ENCODE peak calls at places on chromosomes 7 and 10, in nine cellular contexts. J is Peyer's patch; E is OCI-LY7; L is mesendoderm; C is psoas muscle; H is CD4-positive, alpha-beta memory T cell; M is aorta; X is heart right ventricle; Q is iPS DF 6.9. Z is an unnamed sample. For H3K4me1, the result is how much of the 10 kb centered on the place peaks cover.

GRCh38 chr10:61895898-61896605 is 5.4 kb upstream of the ARID5B start:
- DNase-seq in J (no peak), E (no peak), L (no peak), C (no peak), H (no peak), M (no peak), X (no peak), Q (no peak), Z (no peak)

GRCh38 chr10:63199716-63200115 is 66.6 kb downstream of the NRBF2 start:
- DNase-seq in J (no peak), E (no peak), L (peak), C (no peak), H (no peak), M (no peak), X (no peak), Q (no peak), Z (no peak)

GRCh38 chr10:93701903-93702277 is 502 bp downstream of the FRA10AC1 start:
- DNase-seq in J (no peak), E (no peak), L (no peak), C (no peak), H (no peak), M (no peak), X (no peak), Q (no peak), Z (no peak)

GRCh38 chr7:479115-479947 is 40.3 kb downstream of the PDGFA start:
- DNase-seq in J (no peak), E (no peak), L (no peak), C (peak), H (no peak), M (peak), X (no peak), Q (no peak), Z (no peak)

GRCh38 chr10:98041352-98042043 is 11.1 kb upstream of the CRTAC1 start:
- DNase-seq in J (peak), E (peak), L (peak), C (peak), H (peak), M (peak), X (peak), Q (no peak), Z (peak)

GRCh38 chr7:27814054-27814453 is 74.1 kb downstream of the TAX1BP1 start:
- DNase-seq in J (no peak), E (no peak), L (no peak), C (no peak), H (no peak), M (no peak), X (no peak), Q (no peak), Z (no peak)

GRCh38 chr7:140857048-140857447 is 67.7 kb downstream of the BRAF start:
- DNase-seq in J (no peak), E (no peak), L (no peak), C (no peak), H (no peak), M (no peak), X (no peak), Q (no peak), Z (no peak)

GRCh38 chr10:25174461-25175230 is at the start of gene GPR158:
- DNase-seq in J (no peak), E (no peak), L (peak), C (peak), H (peak), M (peak), X (peak), Q (peak), Z (peak)

GRCh38 chr10:97943294-97943693 is 87.1 kb downstream of the CRTAC1 start:
- DNase-seq in J (no peak), E (no peak), L (no peak), C (no peak), H (no peak), M (no peak), X (no peak), Q (no peak), Z (no peak)

GRCh38 chr10:69327463-69328345 is 49.4 kb downstream of the HK1 start:
- DNase-seq in J (peak), E (no peak), L (no peak), C (peak), H (peak), M (peak), X (peak), Q (no peak), Z (peak)

GRCh38 chr10:69328346-69328687 is 50.0 kb downstream of the HK1 start:
- DNase-seq in J (no peak), E (no peak), L (no peak), C (no peak), H (no peak), M (no peak), X (no peak), Q (no peak), Z (no peak)

GRCh38 chr10:69329721-69330178 is 51.5 kb downstream of the HK1 start:
- DNase-seq in J (no peak), E (no peak), L (peak), C (no peak), H (no peak), M (no peak), X (no peak), Q (peak), Z (no peak)

GRCh38 chr10:69324583-69324982 is 46.3 kb downstream of the HK1 start:
- DNase-seq in J (no peak), E (no peak), L (no peak), C (no peak), H (no peak), M (no peak), X (no peak), Q (no peak), Z (no peak)

GRCh38 chr10:69326692-69327091 is 48.4 kb downstream of the HK1 start:
- DNase-seq in J (no peak), E (no peak), L (no peak), C (no peak), H (no peak), M (no peak), X (no peak), Q (no peak), Z (no peak)
- H3K4me3 ChIP-seq in J (no peak), E (no peak), L (no peak), C (peak), H (no peak), M (no peak), X (no peak), Q (no peak), Z (no peak)

GRCh38 chr10:79047875-79048638 is 20.7 kb upstream of the ZMIZ1 start:
- DNase-seq in J (peak), E (no peak), L (peak), C (no peak), H (peak), M (peak), X (no peak), Q (no peak), Z (no peak)
- H3K4me1 ChIP-seq in J (under half), E (under half), L (under half), C (under half), H (half or more), M (under half), X (under half), Q (under half), Z (under half)

DNA sequence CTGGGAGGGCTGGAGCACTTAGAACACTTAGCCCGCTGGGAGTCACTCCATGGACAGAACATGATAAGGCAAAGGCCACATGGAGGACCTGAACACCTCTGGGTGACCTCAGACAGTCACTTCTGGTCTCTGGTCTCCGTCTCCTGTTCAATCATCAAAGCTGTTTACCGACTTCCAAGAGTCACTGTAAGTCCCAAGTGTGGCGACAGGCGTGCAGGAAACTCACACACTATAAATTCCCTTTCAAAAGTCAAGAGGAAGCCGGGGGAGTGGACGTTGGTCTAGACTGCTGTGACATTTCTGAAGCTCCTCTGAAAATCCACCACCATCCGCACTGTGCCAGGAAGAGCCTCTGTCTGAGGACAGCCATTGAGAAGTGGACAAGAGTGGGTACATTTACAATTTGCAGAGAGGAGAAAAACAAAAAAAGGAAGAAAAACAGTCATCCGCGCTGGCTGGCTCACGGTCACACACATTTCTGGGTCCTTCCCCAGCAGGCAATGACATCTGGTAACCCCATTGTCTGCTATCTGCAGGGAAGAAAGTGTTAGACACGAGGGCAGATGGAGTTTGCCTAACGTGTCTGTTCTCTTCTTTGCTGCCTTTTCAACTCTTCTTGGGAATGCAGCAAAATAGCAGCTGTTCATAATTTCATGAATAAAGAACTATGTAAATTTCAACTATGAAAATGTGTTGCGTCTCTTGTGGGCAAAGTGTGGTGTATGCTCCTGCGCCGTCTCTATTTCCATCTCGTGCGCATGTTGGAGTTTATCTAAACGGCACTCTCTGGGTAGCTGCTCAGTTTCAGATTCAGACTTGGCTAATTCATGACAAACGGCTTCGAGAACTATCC is 32.9 kb upstream of the CUX1 start:
- DNase-seq in J (no peak), E (no peak), L (no peak), C (no peak), H (no peak), M (no peak), X (peak), Q (no peak), Z (no peak)
- H3K4me3 ChIP-seq in J (no peak), E (no peak), L (no peak), C (no peak), H (no peak), M (no peak), X (peak), Q (no peak), Z (no peak)

DNA sequence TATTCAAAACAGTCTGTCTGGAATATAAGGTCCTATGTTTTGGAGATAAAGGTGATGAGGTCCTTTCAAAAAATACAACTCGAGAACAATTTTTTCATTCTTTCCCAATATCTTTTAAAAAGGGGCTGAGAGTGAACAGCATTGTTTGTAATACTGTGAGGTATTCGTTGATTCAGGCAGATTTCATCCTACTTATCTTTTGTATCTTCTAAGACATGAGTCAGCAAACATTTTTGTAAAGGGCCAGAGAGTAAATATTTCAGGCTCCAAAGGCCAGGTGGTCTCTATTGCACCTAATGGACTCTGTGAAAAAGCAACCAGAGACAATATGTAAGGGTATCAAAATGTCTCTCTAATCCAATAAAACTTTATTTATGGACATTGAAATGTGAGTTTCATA is 8.1 kb upstream of the ANK3 start:
- DNase-seq in J (no peak), E (no peak), L (peak), C (no peak), H (no peak), M (no peak), X (no peak), Q (no peak), Z (no peak)
- H3K4me1 ChIP-seq in J (under half), E (under half), L (under half), C (under half), H (under half), M (under half), X (under half), Q (under half), Z (under half)

DNA sequence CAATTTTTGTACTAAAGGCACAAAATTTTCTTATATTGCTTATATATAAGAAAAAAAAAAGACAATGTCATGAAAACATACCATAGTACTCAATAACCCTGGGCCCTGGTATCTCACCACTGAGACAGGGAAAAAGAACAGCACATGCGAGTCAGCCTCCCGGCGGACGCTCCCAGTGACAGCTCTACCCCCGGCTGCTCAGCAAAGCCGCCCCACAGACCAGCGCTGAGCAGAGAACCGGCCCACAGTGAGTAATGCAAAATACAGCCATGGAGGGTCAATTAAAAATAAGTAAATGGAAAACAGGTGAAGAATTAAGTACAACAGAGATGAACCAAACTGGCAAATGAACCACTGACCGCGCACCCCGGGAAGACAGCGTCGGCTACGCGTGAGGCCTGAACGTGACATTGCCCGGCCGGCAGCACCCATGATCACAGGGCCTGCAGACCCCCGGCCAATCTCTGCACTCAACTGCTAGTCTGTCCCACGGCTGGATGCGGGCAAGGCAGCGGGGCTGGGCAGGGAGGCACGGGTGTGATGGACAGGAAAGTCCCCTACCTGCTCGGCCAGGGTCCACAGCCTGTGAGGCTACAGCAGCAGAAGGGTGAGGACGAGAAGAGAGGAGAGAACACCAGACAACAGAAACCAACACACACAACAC is 175.9 kb downstream of the ZMYND11 start:
- DNase-seq in J (peak), E (no peak), L (no peak), C (no peak), H (no peak), M (no peak), X (no peak), Q (no peak), Z (no peak)
- H3K4me3 ChIP-seq in J (no peak), E (peak), L (no peak), C (no peak), H (no peak), M (no peak), X (no peak), Q (no peak), Z (no peak)

GRCh38 chr7:155901176-155901575 is 88.9 kb upstream of the SHH start:
- DNase-seq in J (no peak), E (no peak), L (no peak), C (peak), H (no peak), M (no peak), X (no peak), Q (no peak), Z (no peak)
- H3K4me1 ChIP-seq in J (under half), E (under half), L (under half), C (under half), H (under half), M (under half), X (under half), Q (under half), Z (under half)

Z was measured in heart left ventricle.